ENCODE peak calls at places on chromosomes 6 and 20, in eight cellular contexts. One of them, this sample, is unnamed.

GRCh38 chr6:73969982-73970960 is 274.3 kb downstream of the CD109 start:
- DNase-seq in NCI-H1417: peak
- DNase-seq in epithelial cell of esophagus: peak
- DNase-seq in stimulated activated CD8-positive, alpha-beta memory T cell treated with anti-CD3 and anti-CD28 coated beads, Interleukin-7, amount 100 ng/mL, for 4 hours: no peak
- DNase-seq in ELR: peak
- DNase-seq in stimulated activated CD4-positive, alpha-beta T cell treated with anti-CD3 and anti-CD28 coated beads, Interleukin-15, amount 100 ng/mL, for 1 hour: no peak
- DNase-seq in transverse colon: no peak
- DNase-seq in T-helper 9 cell: no peak
- DNase-seq in this sample: peak

GRCh38 chr6:125095501-125096301 is 57.9 kb upstream of the TPD52L1 start:
- DNase-seq in NCI-H1417: no peak
- DNase-seq in epithelial cell of esophagus: peak
- DNase-seq in stimulated activated CD8-positive, alpha-beta memory T cell treated with anti-CD3 and anti-CD28 coated beads, Interleukin-7, amount 100 ng/mL, for 4 hours: no peak
- DNase-seq in ELR: peak
- DNase-seq in stimulated activated CD4-positive, alpha-beta T cell treated with anti-CD3 and anti-CD28 coated beads, Interleukin-15, amount 100 ng/mL, for 1 hour: no peak
- DNase-seq in transverse colon: no peak
- DNase-seq in T-helper 9 cell: no peak
- DNase-seq in this sample: peak

GRCh38 chr6:81531869-81532561 is 220.5 kb downstream of the TENT5A start:
- DNase-seq in NCI-H1417: no peak
- DNase-seq in epithelial cell of esophagus: no peak
- DNase-seq in stimulated activated CD8-positive, alpha-beta memory T cell treated with anti-CD3 and anti-CD28 coated beads, Interleukin-7, amount 100 ng/mL, for 4 hours: no peak
- DNase-seq in ELR: no peak
- DNase-seq in stimulated activated CD4-positive, alpha-beta T cell treated with anti-CD3 and anti-CD28 coated beads, Interleukin-15, amount 100 ng/mL, for 1 hour: no peak
- DNase-seq in transverse colon: no peak
- DNase-seq in T-helper 9 cell: no peak
- DNase-seq in this sample: no peak

GRCh38 chr20:24405810-24406209 is 63.6 kb upstream of the SYNDIG1 start:
- DNase-seq in NCI-H1417: no peak
- DNase-seq in epithelial cell of esophagus: no peak
- DNase-seq in stimulated activated CD8-positive, alpha-beta memory T cell treated with anti-CD3 and anti-CD28 coated beads, Interleukin-7, amount 100 ng/mL, for 4 hours: no peak
- DNase-seq in ELR: peak
- DNase-seq in stimulated activated CD4-positive, alpha-beta T cell treated with anti-CD3 and anti-CD28 coated beads, Interleukin-15, amount 100 ng/mL, for 1 hour: no peak
- DNase-seq in transverse colon: no peak
- DNase-seq in T-helper 9 cell: no peak
- DNase-seq in this sample: no peak

GRCh38 chr20:31670371-31671228 is 32.9 kb downstream of the COX4I2 start:
- DNase-seq in NCI-H1417: peak
- DNase-seq in epithelial cell of esophagus: no peak
- DNase-seq in stimulated activated CD8-positive, alpha-beta memory T cell treated with anti-CD3 and anti-CD28 coated beads, Interleukin-7, amount 100 ng/mL, for 4 hours: no peak
- DNase-seq in ELR: no peak
- DNase-seq in stimulated activated CD4-positive, alpha-beta T cell treated with anti-CD3 and anti-CD28 coated beads, Interleukin-15, amount 100 ng/mL, for 1 hour: no peak
- DNase-seq in transverse colon: peak
- DNase-seq in T-helper 9 cell: no peak
- DNase-seq in this sample: no peak

GRCh38 chr6:142728367-142728766 is 216.6 kb downstream of the HIVEP2 start:
- DNase-seq in NCI-H1417: peak
- DNase-seq in epithelial cell of esophagus: peak
- DNase-seq in stimulated activated CD8-positive, alpha-beta memory T cell treated with anti-CD3 and anti-CD28 coated beads, Interleukin-7, amount 100 ng/mL, for 4 hours: no peak
- DNase-seq in ELR: no peak
- DNase-seq in stimulated activated CD4-positive, alpha-beta T cell treated with anti-CD3 and anti-CD28 coated beads, Interleukin-15, amount 100 ng/mL, for 1 hour: no peak
- DNase-seq in transverse colon: peak
- DNase-seq in T-helper 9 cell: no peak
- DNase-seq in this sample: peak

GRCh38 chr20:23666189-23666588 is 22.6 kb downstream of the CST4 start:
- DNase-seq in NCI-H1417: peak
- DNase-seq in epithelial cell of esophagus: no peak
- DNase-seq in stimulated activated CD8-positive, alpha-beta memory T cell treated with anti-CD3 and anti-CD28 coated beads, Interleukin-7, amount 100 ng/mL, for 4 hours: no peak
- DNase-seq in ELR: peak
- DNase-seq in stimulated activated CD4-positive, alpha-beta T cell treated with anti-CD3 and anti-CD28 coated beads, Interleukin-15, amount 100 ng/mL, for 1 hour: no peak
- DNase-seq in transverse colon: no peak
- DNase-seq in T-helper 9 cell: no peak
- DNase-seq in this sample: no peak

GRCh38 chr6:66731310-66731709 is 1024.3 kb upstream of the EYS start:
- DNase-seq in NCI-H1417: no peak
- DNase-seq in epithelial cell of esophagus: no peak
- DNase-seq in stimulated activated CD8-positive, alpha-beta memory T cell treated with anti-CD3 and anti-CD28 coated beads, Interleukin-7, amount 100 ng/mL, for 4 hours: no peak
- DNase-seq in ELR: no peak
- DNase-seq in stimulated activated CD4-positive, alpha-beta T cell treated with anti-CD3 and anti-CD28 coated beads, Interleukin-15, amount 100 ng/mL, for 1 hour: no peak
- DNase-seq in transverse colon: no peak
- DNase-seq in T-helper 9 cell: no peak
- DNase-seq in this sample: no peak

GRCh38 chr6:156057869-156058268 is 602.2 kb upstream of the NOX3 start:
- DNase-seq in NCI-H1417: no peak
- DNase-seq in epithelial cell of esophagus: no peak
- DNase-seq in stimulated activated CD8-positive, alpha-beta memory T cell treated with anti-CD3 and anti-CD28 coated beads, Interleukin-7, amount 100 ng/mL, for 4 hours: no peak
- DNase-seq in ELR: no peak
- DNase-seq in stimulated activated CD4-positive, alpha-beta T cell treated with anti-CD3 and anti-CD28 coated beads, Interleukin-15, amount 100 ng/mL, for 1 hour: no peak
- DNase-seq in transverse colon: no peak
- DNase-seq in T-helper 9 cell: no peak
- DNase-seq in this sample: peak

GRCh38 chr20:57379263-57379647 is 11.9 kb upstream of the RBM38 start:
- DNase-seq in NCI-H1417: no peak
- DNase-seq in epithelial cell of esophagus: no peak
- DNase-seq in stimulated activated CD8-positive, alpha-beta memory T cell treated with anti-CD3 and anti-CD28 coated beads, Interleukin-7, amount 100 ng/mL, for 4 hours: no peak
- DNase-seq in ELR: no peak
- DNase-seq in stimulated activated CD4-positive, alpha-beta T cell treated with anti-CD3 and anti-CD28 coated beads, Interleukin-15, amount 100 ng/mL, for 1 hour: no peak
- DNase-seq in transverse colon: no peak
- DNase-seq in T-helper 9 cell: no peak
- DNase-seq in this sample: no peak

GRCh38 chr6:16273266-16273665 is 34.9 kb downstream of the GMPR start:
- DNase-seq in NCI-H1417: no peak
- DNase-seq in epithelial cell of esophagus: peak
- DNase-seq in stimulated activated CD8-positive, alpha-beta memory T cell treated with anti-CD3 and anti-CD28 coated beads, Interleukin-7, amount 100 ng/mL, for 4 hours: no peak
- DNase-seq in ELR: no peak
- DNase-seq in stimulated activated CD4-positive, alpha-beta T cell treated with anti-CD3 and anti-CD28 coated beads, Interleukin-15, amount 100 ng/mL, for 1 hour: no peak
- DNase-seq in transverse colon: no peak
- DNase-seq in T-helper 9 cell: no peak
- DNase-seq in this sample: no peak

GRCh38 chr6:3433005-3433404 is 23.8 kb downstream of the SLC22A23 start:
- DNase-seq in NCI-H1417: no peak
- DNase-seq in epithelial cell of esophagus: no peak
- DNase-seq in stimulated activated CD8-positive, alpha-beta memory T cell treated with anti-CD3 and anti-CD28 coated beads, Interleukin-7, amount 100 ng/mL, for 4 hours: no peak
- DNase-seq in ELR: no peak
- DNase-seq in stimulated activated CD4-positive, alpha-beta T cell treated with anti-CD3 and anti-CD28 coated beads, Interleukin-15, amount 100 ng/mL, for 1 hour: no peak
- DNase-seq in transverse colon: no peak
- DNase-seq in T-helper 9 cell: no peak
- DNase-seq in this sample: no peak

GRCh38 chr20:19012671-19013070 is 199.1 kb downstream of the SCP2D1 start:
- DNase-seq in NCI-H1417: no peak
- DNase-seq in epithelial cell of esophagus: peak
- DNase-seq in stimulated activated CD8-positive, alpha-beta memory T cell treated with anti-CD3 and anti-CD28 coated beads, Interleukin-7, amount 100 ng/mL, for 4 hours: no peak
- DNase-seq in ELR: no peak
- DNase-seq in stimulated activated CD4-positive, alpha-beta T cell treated with anti-CD3 and anti-CD28 coated beads, Interleukin-15, amount 100 ng/mL, for 1 hour: no peak
- DNase-seq in transverse colon: no peak
- DNase-seq in T-helper 9 cell: no peak
- DNase-seq in this sample: no peak